ENCODE peak calls at places on chromosomes 6 and 20, in four cellular contexts. T is dorsolateral prefrontal cortex, Y is D341Med, N is HS-5. L is an unnamed sample.
A peak's percentile ranks its signal among the peaks of the same experiment; 100 is the strongest.

GRCh38 chr6:90193359-90193758 is 103.3 kb downstream of the BACH2 start:
- DNase-seq in Y (no peak), N (no peak), T (no peak), L (no peak)

GRCh38 chr6:169854083-169854725 is 102.8 kb downstream of the ERMARD start:
- DNase-seq in T (no peak), Y (no peak), N (no peak), L (no peak)

GRCh38 chr6:1749041-1749440 is 139.3 kb downstream of the FOXC1 start:
- DNase-seq in N (no peak), T (no peak), Y (no peak), L (no peak)

GRCh38 chr6:15897063-15897934 is 231.6 kb upstream of the MYLIP start:
- DNase-seq in Y (no peak), T (no peak), N (no peak), L (no peak)

GRCh38 chr20:59062057-59062456 is 19.5 kb upstream of the PRELID3B start:
- DNase-seq in Y (no peak), T (no peak), N (no peak), L (no peak)

GRCh38 chr20:50655325-50655880 is 35.9 kb downstream of the RIPOR3 start:
- DNase-seq in T (no peak), Y (no peak), N (no peak), L (no peak)

GRCh38 chr6:89655122-89655521 is 16.6 kb upstream of the LYRM2 start:
- DNase-seq in T (no peak), Y (no peak), N (no peak), L (no peak)

GRCh38 chr6:168373389-168373788 is 53.8 kb upstream of the DACT2 start:
- DNase-seq in T (no peak), Y (no peak), N (no peak), L (no peak)

GRCh38 chr6:126127662-126128061 is 141.3 kb downstream of the TRMT11 start:
- DNase-seq in Y (peak; percentile 22), T (no peak), N (no peak), L (peak; percentile 12)

GRCh38 chr20:60395993-60396392 is 437.8 kb downstream of the CDH26 start:
- DNase-seq in Y (no peak), T (no peak), N (no peak), L (no peak)

GRCh38 chr6:23272536-23272935 is 703.2 kb downstream of the HDGFL1 start:
- DNase-seq in N (no peak), Y (no peak), T (no peak), L (no peak)

GRCh38 chr20:38764563-38765355 is 16.5 kb downstream of the ACTR5 start:
- DNase-seq in N (peak; percentile 56), Y (no peak), T (peak; percentile 77), L (no peak)

GRCh38 chr6:163651910-163652309 is 237.4 kb downstream of the QKI start:
- DNase-seq in T (no peak), Y (no peak), N (peak; percentile 2), L (no peak)

GRCh38 chr6:28267695-28268059 is 734 bp downstream of the ZSCAN26 start:
- DNase-seq in Y (no peak), T (no peak), N (no peak), L (no peak)

GRCh38 chr20:38430679-38431325 is 4.3 kb downstream of the SNHG17 start:
- DNase-seq in T (no peak), Y (no peak), N (no peak), L (no peak)

GRCh38 chr6:27296106-27296783 is 15.8 kb downstream of the POM121L2 start:
- DNase-seq in T (no peak), Y (peak; percentile 61), N (no peak), L (peak; percentile 6)

GRCh38 chr6:5878792-5879191 is 127.9 kb downstream of the NRN1 start:
- DNase-seq in N (no peak), Y (no peak), T (no peak), L (no peak)

GRCh38 chr6:88238065-88238464 is 71.9 kb upstream of the CNR1 start:
- DNase-seq in T (no peak), N (no peak), Y (no peak), L (peak; percentile 17)

GRCh38 chr6:15427360-15428070 is 181.6 kb downstream of the JARID2 start:
- DNase-seq in Y (no peak), N (no peak), T (no peak), L (no peak)

GRCh38 chr20:25022680-25023079 is 30.1 kb upstream of the APMAP start:
- DNase-seq in N (no peak), T (peak; percentile 43), Y (no peak), L (no peak)

GRCh38 chr6:15131234-15132195 is 114.4 kb upstream of the JARID2 start:
- DNase-seq in T (no peak), Y (no peak), N (no peak), L (peak; percentile 36)

GRCh38 chr20:33883164-33883563 is 72.0 kb downstream of the CHMP4B start:
- DNase-seq in T (no peak), N (no peak), Y (no peak), L (no peak)

GRCh38 chr6:2485116-2485515 is 239.7 kb upstream of the GMDS start:
- DNase-seq in N (no peak), T (no peak), Y (no peak), L (no peak)

GRCh38 chr6:40436685-40437604 is 150.2 kb downstream of the LRFN2 start:
- DNase-seq in Y (no peak), T (no peak), N (no peak), L (no peak)

GRCh38 chr20:45138451-45139300 is 14.4 kb upstream of the WFDC12 start:
- DNase-seq in N (no peak), T (no peak), Y (peak; percentile 62), L (peak; percentile 27)

GRCh38 chr6:101585501-101585900 is 192.0 kb downstream of the GRIK2 start:
- DNase-seq in N (peak; percentile 9), Y (no peak), T (no peak), L (no peak)

GRCh38 chr6:169255643-169256042 is 2.0 kb upstream of the THBS2 start:
- DNase-seq in T (no peak), Y (no peak), N (no peak), L (no peak)

L was measured in SK-N-DZ.